ENCODE peak calls at places on chromosomes 12 and 14, in nine cellular contexts. Z is effector CD4-positive, alpha-beta T cell; A is coronary artery; G is effector memory CD4-positive, alpha-beta T cell; T is stimulated activated naive CD8-positive, alpha-beta T cell treated with anti-CD3 and anti-CD28 coated beads, Interleukin-15, Interleukin-2, amounts not matched to agents 100 U/mL and 50 U/mL, for 24 hours; O is cardiac septum; H is HFF-Myc; D is hippocampal formation; X is AG04450. Q is an unnamed sample.

GRCh38 chr12:102811125-102811737 is 105.8 kb downstream of the PAH start:
- DNase-seq in D (no peak), O (no peak), X (no peak), Z (no peak), A (no peak), T (peak), H (no peak), G (no peak), Q (no peak)

GRCh38 chr12:102483466-102483865 is 3.1 kb upstream of the IGF1 start:
- DNase-seq in T (peak), Z (no peak), D (no peak), O (no peak), A (no peak), G (no peak), H (no peak), X (no peak), Q (no peak)

GRCh38 chr12:29133680-29134079 is 15.4 kb upstream of the FAR2 start:
- DNase-seq in G (no peak), D (no peak), A (no peak), X (no peak), T (no peak), Z (no peak), H (no peak), O (no peak), Q (no peak)

GRCh38 chr14:65332141-65332871 is 80.2 kb upstream of the FUT8 start:
- DNase-seq in O (no peak), T (no peak), G (no peak), D (no peak), H (no peak), Z (no peak), X (no peak), A (no peak), Q (no peak)

GRCh38 chr14:96745500-96746051 is 51.6 kb upstream of the VRK1 start:
- DNase-seq in X (no peak), Z (no peak), D (no peak), H (no peak), A (no peak), T (no peak), O (no peak), G (no peak), Q (no peak)

GRCh38 chr12:113224955-113225354 is 3.7 kb downstream of the TPCN1 start:
- DNase-seq in O (no peak), T (no peak), H (no peak), X (no peak), D (no peak), G (no peak), A (no peak), Z (no peak), Q (no peak)

GRCh38 chr12:83365317-83365716 is 678.6 kb downstream of the TMTC2 start:
- DNase-seq in H (no peak), T (no peak), A (no peak), O (no peak), G (no peak), X (no peak), D (no peak), Z (no peak), Q (no peak)

GRCh38 chr14:32136027-32136825 is 59.1 kb downstream of the ARHGAP5 start:
- DNase-seq in X (no peak), H (no peak), O (no peak), D (no peak), G (no peak), T (no peak), Z (no peak), A (no peak), Q (no peak)

GRCh38 chr12:112252184-112252583 is 126.8 kb downstream of the TRAFD1 start:
- DNase-seq in H (no peak), Z (no peak), O (no peak), A (no peak), X (no peak), G (no peak), T (no peak), D (no peak), Q (no peak)

GRCh38 chr12:6960291-6961277 is 9.4 kb downstream of the PTPN6 start:
- DNase-seq in H (no peak), D (no peak), A (no peak), Z (no peak), O (no peak), G (no peak), T (peak), X (no peak), Q (no peak)

GRCh38 chr14:22991852-22992251 is 9.5 kb upstream of the AJUBA start:
- DNase-seq in O (no peak), G (no peak), D (no peak), H (no peak), A (no peak), T (no peak), X (no peak), Z (no peak), Q (no peak)

GRCh38 chr12:62296001-62296400 is 35.8 kb downstream of the USP15 start:
- DNase-seq in O (no peak), H (no peak), X (no peak), D (no peak), Z (no peak), T (no peak), A (no peak), G (no peak), Q (no peak)

GRCh38 chr12:117832459-117833457 is 136.0 kb downstream of the KSR2 start:
- DNase-seq in T (no peak), D (no peak), A (no peak), G (no peak), X (no peak), O (no peak), Z (no peak), H (no peak), Q (no peak)

GRCh38 chr14:91307046-91307445 is 62.5 kb upstream of the GPR68 start:
- DNase-seq in X (no peak), Z (no peak), O (no peak), G (no peak), A (no peak), T (no peak), D (no peak), H (no peak), Q (no peak)

GRCh38 chr12:10305411-10305810 is 2.3 kb upstream of the KLRD1 start:
- DNase-seq in T (no peak), H (no peak), Z (no peak), G (no peak), O (no peak), A (no peak), X (no peak), D (no peak), Q (no peak)

GRCh38 chr14:93045965-93046695 is 69.6 kb downstream of the ITPK1 start:
- DNase-seq in T (no peak), A (no peak), G (no peak), D (no peak), H (no peak), X (peak), Z (no peak), O (no peak), Q (no peak)

GRCh38 chr12:114405449-114406271 is at the start of gene TBX5:
- DNase-seq in H (no peak), D (no peak), T (no peak), X (peak), G (no peak), A (no peak), Z (no peak), O (no peak), Q (no peak)

GRCh38 chr12:93244514-93245077 is 133.1 kb upstream of the NUDT4 start:
- DNase-seq in T (peak), A (no peak), X (no peak), O (no peak), G (no peak), Z (no peak), H (no peak), D (no peak), Q (no peak)

GRCh38 chr14:36167431-36167830 is 9.1 kb downstream of the PTCSC3 start:
- DNase-seq in X (no peak), D (no peak), G (no peak), O (no peak), T (no peak), H (no peak), Z (no peak), A (no peak), Q (no peak)

GRCh38 chr14:75769047-75769685 is 108.1 kb downstream of the TTLL5 start:
- DNase-seq in O (no peak), X (no peak), Z (no peak), D (no peak), H (no peak), G (no peak), A (no peak), T (no peak), Q (no peak)

GRCh38 chr14:31261523-31261858 is 53.9 kb upstream of the HECTD1 start:
- DNase-seq in X (no peak), D (no peak), T (no peak), A (no peak), H (no peak), Z (no peak), O (no peak), G (no peak), Q (no peak)

GRCh38 chr12:123149828-123150272 is 1.0 kb downstream of the PITPNM2 start:
- DNase-seq in A (no peak), H (no peak), D (no peak), G (no peak), T (no peak), X (no peak), O (no peak), Z (no peak), Q (no peak)

GRCh38 chr12:64610660-64611429 is 550 bp downstream of the RASSF3 start:
- DNase-seq in X (no peak), O (peak), H (no peak), G (peak), Z (peak), T (peak), D (peak), A (peak), Q (peak)

GRCh38 chr12:132669166-132669879 is 17.8 kb downstream of the POLE start:
- DNase-seq in D (no peak), H (no peak), T (no peak), O (no peak), A (no peak), Z (no peak), X (no peak), G (no peak), Q (no peak)

GRCh38 chr14:93064411-93065271 is 51.1 kb downstream of the ITPK1 start:
- DNase-seq in A (no peak), X (no peak), O (no peak), D (no peak), G (no peak), H (no peak), T (no peak), Z (no peak), Q (no peak)

GRCh38 chr14:104573930-104574329 is 5.6 kb upstream of the C14orf180 start:
- DNase-seq in X (no peak), A (no peak), O (no peak), D (no peak), G (no peak), T (no peak), Z (no peak), H (no peak), Q (no peak)

GRCh38 chr12:69645031-69645430 is 34.3 kb upstream of the LRRC10 start:
- DNase-seq in Z (no peak), A (no peak), G (no peak), T (no peak), O (no peak), H (no peak), D (no peak), X (no peak), Q (no peak)

GRCh38 chr12:95898081-95898480 is 39.3 kb downstream of the SNRPF start:
- DNase-seq in T (no peak), X (no peak), Z (no peak), O (no peak), D (no peak), G (no peak), H (no peak), A (no peak), Q (no peak)

GRCh38 chr12:75130811-75131210 is 78.8 kb downstream of the KCNC2 start:
- DNase-seq in A (no peak), D (no peak), H (no peak), Z (no peak), T (no peak), X (no peak), G (no peak), O (no peak), Q (no peak)

GRCh38 chr12:100706029-100706428 is 88.5 kb upstream of the ANO4 start:
- DNase-seq in T (no peak), D (no peak), A (no peak), H (peak), G (no peak), O (no peak), X (peak), Z (no peak), Q (no peak)

GRCh38 chr12:62925680-62926079 is 9.3 kb downstream of the PPM1H start:
- DNase-seq in H (no peak), X (no peak), O (no peak), D (no peak), A (no peak), T (no peak), Z (no peak), G (no peak), Q (no peak)

GRCh38 chr14:101235042-101235871 is 326.0 kb upstream of the DIO3 start:
- DNase-seq in G (no peak), O (peak), D (peak), T (peak), X (no peak), Z (no peak), H (no peak), A (peak), Q (no peak)